ENCODE peak calls at places on chromosomes 1 and 21, in nine cellular contexts. F is fibroblast of the aortic adventitia, C is fibroblast of lung, X is uterus, I is OCI-LY7, Z is K562, K is stomach, H is choroid plexus epithelial cell, V is tibial nerve. D is an unnamed sample.

GRCh38 chr1:15833069-15833679 is 14.3 kb upstream of the SPEN start:
- DNase-seq in F (no peak), C (peak), X (peak), I (no peak), Z (peak), K (peak), H (no peak), V (no peak), D (no peak)

GRCh38 chr1:170114916-170115315 is 30.8 kb upstream of the NTMT2 start:
- DNase-seq in F (peak), C (peak), X (no peak), I (no peak), Z (peak), K (no peak), H (peak), V (no peak), D (no peak)

GRCh38 chr21:38807481-38807880 is 1.8 kb downstream of the ETS2 start:
- DNase-seq in F (peak), C (no peak), X (no peak), I (no peak), Z (no peak), K (no peak), H (peak), V (no peak), D (no peak)

GRCh38 chr1:200496937-200497336 is 87.1 kb upstream of the ZNF281 start:
- DNase-seq in F (no peak), C (no peak), X (no peak), I (no peak), Z (no peak), K (no peak), H (peak), V (no peak), D (no peak)

GRCh38 chr1:60970081-60970509 is 112.3 kb upstream of the NFIA start:
- DNase-seq in F (peak), C (peak), X (no peak), I (peak), Z (peak), K (no peak), H (peak), V (no peak), D (no peak)

GRCh38 chr1:55073187-55073916 is 34.0 kb downstream of the PCSK9 start:
- DNase-seq in F (no peak), C (no peak), X (no peak), I (no peak), Z (no peak), K (no peak), H (no peak), V (no peak), D (no peak)

GRCh38 chr1:89908993-89909436 is 85.9 kb upstream of the ZNF326 start:
- DNase-seq in F (peak), C (peak), X (no peak), I (no peak), Z (peak), K (no peak), H (peak), V (no peak), D (no peak)

GRCh38 chr1:165279831-165280351 is 76.6 kb downstream of the LMX1A start:
- DNase-seq in F (no peak), C (no peak), X (no peak), I (no peak), Z (no peak), K (no peak), H (no peak), V (no peak), D (no peak)

GRCh38 chr1:8602471-8603219 is 214.8 kb downstream of the RERE start:
- DNase-seq in F (no peak), C (no peak), X (no peak), I (no peak), Z (no peak), K (no peak), H (no peak), V (no peak), D (no peak)

GRCh38 chr1:152654110-152654509 is 9.1 kb upstream of the LCE2D start:
- DNase-seq in F (peak), C (peak), X (no peak), I (peak), Z (peak), K (peak), H (peak), V (no peak), D (peak)

GRCh38 chr1:231918239-231919015 is 291.8 kb downstream of the DISC1 start:
- DNase-seq in F (peak), C (peak), X (no peak), I (no peak), Z (no peak), K (no peak), H (peak), V (no peak), D (no peak)

GRCh38 chr1:44012411-44012810 is 18.9 kb downstream of the SLC6A9 start:
- DNase-seq in F (no peak), C (no peak), X (no peak), I (no peak), Z (no peak), K (no peak), H (no peak), V (no peak), D (no peak)

GRCh38 chr1:167714851-167715652 is 6.7 kb upstream of the MPZL1 start:
- DNase-seq in F (peak), C (peak), X (peak), I (peak), Z (peak), K (peak), H (peak), V (peak), D (peak)

GRCh38 chr1:226589008-226589733 is 40.6 kb downstream of the STUM start:
- DNase-seq in F (no peak), C (no peak), X (peak), I (no peak), Z (no peak), K (no peak), H (no peak), V (no peak), D (no peak)

GRCh38 chr21:39316729-39317128 is 3.3 kb upstream of the BRWD1 start:
- DNase-seq in F (no peak), C (no peak), X (no peak), I (no peak), Z (no peak), K (no peak), H (no peak), V (no peak), D (no peak)

GRCh38 chr1:15650433-15650832 is 33.2 kb downstream of the DDI2 start:
- DNase-seq in F (no peak), C (no peak), X (no peak), I (no peak), Z (no peak), K (no peak), H (no peak), V (no peak), D (no peak)

GRCh38 chr1:229194096-229194495 is 76.8 kb upstream of the RAB4A start:
- DNase-seq in F (no peak), C (no peak), X (no peak), I (no peak), Z (no peak), K (no peak), H (no peak), V (no peak), D (no peak)

GRCh38 chr1:89945852-89946476 is 48.9 kb upstream of the ZNF326 start:
- DNase-seq in F (no peak), C (peak), X (no peak), I (no peak), Z (peak), K (no peak), H (peak), V (no peak), D (peak)

GRCh38 chr1:180299486-180300246 is 69.6 kb downstream of the LHX4 start:
- DNase-seq in F (no peak), C (no peak), X (no peak), I (no peak), Z (no peak), K (no peak), H (no peak), V (no peak), D (no peak)

GRCh38 chr1:173099166-173099565 is 48.4 kb upstream of the TNFSF18 start:
- DNase-seq in F (no peak), C (no peak), X (no peak), I (no peak), Z (no peak), K (no peak), H (no peak), V (no peak), D (no peak)

GRCh38 chr1:42822833-42823392 is 5.7 kb upstream of the SVBP start:
- DNase-seq in F (peak), C (peak), X (no peak), I (no peak), Z (peak), K (no peak), H (peak), V (no peak), D (no peak)

GRCh38 chr1:178619523-178619922 is 105.5 kb upstream of the RALGPS2 start:
- DNase-seq in F (no peak), C (no peak), X (no peak), I (no peak), Z (no peak), K (no peak), H (no peak), V (no peak), D (no peak)

GRCh38 chr1:218529691-218530310 is 184.7 kb downstream of the TGFB2 start:
- DNase-seq in F (no peak), C (peak), X (no peak), I (no peak), Z (no peak), K (no peak), H (peak), V (no peak), D (no peak)

GRCh38 chr1:48469616-48470500 is 2.1 kb downstream of the SPATA6 start:
- DNase-seq in F (peak), C (peak), X (peak), I (peak), Z (no peak), K (peak), H (peak), V (peak), D (no peak)

GRCh38 chr1:15974855-15975254 is 1.0 kb downstream of the ZBTB17 start:
- DNase-seq in F (no peak), C (no peak), X (no peak), I (peak), Z (peak), K (no peak), H (no peak), V (no peak), D (peak)

GRCh38 chr21:38351961-38352521 is 95.2 kb downstream of the KCNJ15 start:
- DNase-seq in F (peak), C (peak), X (no peak), I (no peak), Z (no peak), K (no peak), H (peak), V (no peak), D (no peak)

GRCh38 chr1:6489383-6489765 is 2.1 kb downstream of the PLEKHG5 start:
- DNase-seq in F (no peak), C (no peak), X (no peak), I (no peak), Z (no peak), K (no peak), H (no peak), V (no peak), D (no peak)

GRCh38 chr1:231929311-231929710 is 302.7 kb downstream of the DISC1 start:
- DNase-seq in F (peak), C (peak), X (no peak), I (no peak), Z (no peak), K (no peak), H (peak), V (no peak), D (no peak)

GRCh38 chr1:154609398-154610380 is 1.7 kb upstream of the ADAR start:
- DNase-seq in F (peak), C (peak), X (no peak), I (peak), Z (no peak), K (no peak), H (no peak), V (no peak), D (peak)

GRCh38 chr1:154608522-154609294 is 722 bp upstream of the ADAR start:
- DNase-seq in F (peak), C (peak), X (no peak), I (peak), Z (peak), K (peak), H (peak), V (no peak), D (no peak)

GRCh38 chr1:154611150-154611865 is 3.3 kb upstream of the ADAR start:
- DNase-seq in F (no peak), C (no peak), X (no peak), I (no peak), Z (no peak), K (no peak), H (no peak), V (no peak), D (no peak)

GRCh38 chr1:154607084-154607747 is 770 bp downstream of the ADAR start:
- DNase-seq in F (peak), C (peak), X (no peak), I (peak), Z (no peak), K (no peak), H (peak), V (no peak), D (no peak)

GRCh38 chr1:154607748-154608521 is at the start of gene ADAR:
- DNase-seq in F (peak), C (peak), X (peak), I (peak), Z (peak), K (peak), H (peak), V (peak), D (peak)
- TF ChIP-seq CTCF in F (no peak), C (no peak), X (no peak), I (peak), Z (no peak), K (no peak), H (no peak), V (no peak), D (no peak)

DNA sequence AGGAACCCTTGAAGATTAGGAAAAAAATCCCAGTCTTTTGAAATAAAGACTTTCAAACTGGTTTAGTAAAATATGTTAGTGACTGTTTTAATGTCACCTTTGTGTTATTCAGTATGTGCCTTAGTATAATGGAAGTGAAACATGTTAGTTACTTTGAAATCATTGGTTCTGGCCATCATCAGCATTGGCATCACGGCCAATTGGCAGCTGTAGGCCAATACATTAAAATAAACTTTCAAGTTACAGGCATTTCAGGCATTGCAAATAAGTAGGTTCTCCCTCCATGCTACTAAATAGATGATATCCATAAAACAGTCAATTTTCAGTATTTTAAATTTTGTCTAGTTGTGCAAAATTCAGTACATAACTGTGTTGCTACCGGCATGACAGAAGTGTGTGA is 4.5 kb downstream of the MIER1 start:
- DNase-seq in F (no peak), C (no peak), X (no peak), I (peak), Z (no peak), K (no peak), H (no peak), V (no peak), D (no peak)
- H3K4me3 ChIP-seq in F (peak), C (peak), X (peak), I (peak), Z (peak), K (peak), H (peak), V (peak), D (peak)

GRCh38 chr1:9730096-9730901 is 78.8 kb downstream of the PIK3CD start:
- DNase-seq in F (no peak), C (no peak), X (no peak), I (no peak), Z (no peak), K (no peak), H (no peak), V (no peak), D (no peak)
- TF ChIP-seq CTCF in F (no peak), C (no peak), X (no peak), I (no peak), Z (no peak), K (no peak), H (no peak), V (no peak), D (no peak)

DNA sequence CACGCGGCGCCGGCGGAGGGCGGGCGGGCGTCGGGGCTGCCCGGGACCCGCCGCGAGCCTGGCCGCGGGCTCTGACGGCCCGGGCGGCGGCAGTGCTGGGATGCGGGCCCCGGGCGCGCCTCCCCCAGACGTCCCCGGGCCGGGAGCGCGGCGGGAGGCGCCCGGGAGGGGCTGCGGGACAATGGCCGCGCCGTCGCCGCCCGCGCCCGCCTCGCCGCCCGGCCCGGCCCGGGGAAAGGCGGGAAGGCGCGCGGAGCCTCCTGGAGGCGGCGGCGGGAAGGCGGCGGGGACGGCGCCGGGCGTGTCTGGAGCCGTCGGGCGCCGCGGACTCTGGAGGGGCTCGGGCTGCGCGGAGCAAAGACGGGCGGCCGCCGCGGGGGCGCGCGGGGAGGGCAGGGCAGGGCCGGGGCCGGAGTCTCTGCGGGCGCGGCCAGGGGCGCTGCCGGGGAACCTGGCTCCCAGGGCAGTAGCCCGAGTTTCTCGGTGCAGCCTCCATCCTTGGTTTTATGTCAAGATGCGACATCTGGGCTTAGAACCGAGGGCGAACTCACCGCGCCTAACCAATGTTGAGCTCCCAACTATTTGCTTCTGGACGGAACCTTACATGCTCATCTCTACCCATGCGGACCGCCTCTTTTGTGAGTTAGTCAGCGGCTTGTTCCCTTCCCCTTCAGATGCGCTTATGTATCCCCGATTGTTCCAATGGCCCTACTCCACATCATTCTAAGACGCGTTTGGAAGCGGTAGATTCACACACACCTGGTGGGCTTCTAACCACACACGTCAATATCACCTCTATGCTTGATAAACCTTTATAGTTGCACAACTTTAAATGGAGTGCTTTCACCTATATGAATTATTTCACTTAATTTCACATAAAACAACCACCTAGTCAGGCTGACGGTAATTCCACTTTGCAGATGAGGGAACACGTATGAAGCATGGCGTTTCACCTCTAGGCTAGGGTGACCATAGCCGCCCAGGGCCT is 651 bp downstream of the ZBTB8A start:
- DNase-seq in F (peak), C (peak), X (peak), I (peak), Z (peak), K (peak), H (peak), V (no peak), D (no peak)
- H3K4me3 ChIP-seq in F (peak), C (peak), X (peak), I (peak), Z (peak), K (peak), H (peak), V (peak), D (peak)

GRCh38 chr1:157104598-157105293 is 5.1 kb upstream of the ETV3L start:
- DNase-seq in F (peak), C (peak), X (no peak), I (no peak), Z (no peak), K (no peak), H (peak), V (no peak), D (no peak)
- TF ChIP-seq CTCF in F (no peak), C (no peak), X (no peak), I (no peak), Z (no peak), K (no peak), H (no peak), V (no peak), D (no peak)

GRCh38 chr1:19704247-19705113 is 39.8 kb downstream of the HTR6 start:
- DNase-seq in F (peak), C (peak), X (peak), I (peak), Z (peak), K (peak), H (peak), V (peak), D (no peak)
- H3K4me3 ChIP-seq in F (no peak), C (no peak), X (no peak), I (no peak), Z (no peak), K (no peak), H (no peak), V (no peak), D (no peak)

GRCh38 chr1:241156231-241156965 is 200.6 kb downstream of the RGS7 start:
- DNase-seq in F (peak), C (peak), X (no peak), I (no peak), Z (no peak), K (peak), H (no peak), V (no peak), D (no peak)

GRCh38 chr1:241163363-241163762 is 193.6 kb downstream of the RGS7 start:
- DNase-seq in F (no peak), C (no peak), X (no peak), I (no peak), Z (no peak), K (no peak), H (no peak), V (no peak), D (no peak)

GRCh38 chr1:241161188-241161689 is 195.8 kb downstream of the RGS7 start:
- DNase-seq in F (no peak), C (no peak), X (no peak), I (no peak), Z (no peak), K (no peak), H (no peak), V (no peak), D (no peak)

GRCh38 chr1:241157435-241157834 is 199.6 kb downstream of the RGS7 start:
- DNase-seq in F (no peak), C (no peak), X (no peak), I (no peak), Z (no peak), K (no peak), H (no peak), V (no peak), D (no peak)
- TF ChIP-seq CTCF in F (no peak), C (no peak), X (no peak), I (no peak), Z (no peak), K (no peak), H (no peak), V (no peak), D (no peak)

GRCh38 chr1:101238041-101238515 is 1.3 kb downstream of the S1PR1 start:
- DNase-seq in F (no peak), C (no peak), X (no peak), I (peak), Z (no peak), K (no peak), H (no peak), V (no peak), D (no peak)
- H3K4me3 ChIP-seq in F (peak), C (peak), X (peak), I (peak), Z (no peak), K (peak), H (peak), V (peak), D (peak)

GRCh38 chr1:225437710-225438437 is 10.0 kb upstream of the LBR start:
- DNase-seq in F (peak), C (peak), X (no peak), I (no peak), Z (peak), K (no peak), H (peak), V (no peak), D (no peak)
- TF ChIP-seq CTCF in F (peak), C (peak), X (peak), I (peak), Z (peak), K (no peak), H (peak), V (no peak), D (peak)

GRCh38 chr1:239914827-239915231 is 176.9 kb upstream of the FMN2 start:
- DNase-seq in F (peak), C (peak), X (no peak), I (no peak), Z (no peak), K (no peak), H (peak), V (no peak), D (no peak)
- H3K4me3 ChIP-seq in F (no peak), C (no peak), X (no peak), I (no peak), Z (no peak), K (no peak), H (no peak), V (no peak), D (no peak)

D was measured in GM12864.